ENCODE peak calls at places on chromosome 4, in seven cellular contexts. Z is MCF 10A; A is non-pigmented ciliary epithelial cell; H is choroid plexus epithelial cell; O is ureter; X is activated T-helper 9 cell treated with anti-CD3 and anti-CD28 coated beads, Interleukin-2, amount 50 U/mL, for 16 hours; S is globus pallidus. D is an unnamed sample.
A peak's percentile ranks its signal among the peaks of the same experiment; 100 is the strongest.

GRCh38 chr4:151808120-151808529 is 47.3 kb upstream of the GATB start:
- DNase-seq in Z (peak; percentile 18), A (no peak), H (no peak), O (no peak), X (no peak), S (no peak), D (no peak)

GRCh38 chr4:78369691-78370090 is 181.9 kb upstream of the ANXA3 start:
- DNase-seq in Z (no peak), A (peak; percentile 41), H (peak; percentile 78), O (no peak), X (no peak), S (no peak), D (no peak)

GRCh38 chr4:102501635-102502382 is 650 bp downstream of the NFKB1 start:
- DNase-seq in Z (peak; percentile 77), A (peak; percentile 40), H (peak; percentile 73), O (peak; percentile 85), X (peak; percentile 52), S (peak; percentile 77), D (peak; percentile 68)

GRCh38 chr4:15963001-15963451 is at the start of gene FGFBP2:
- DNase-seq in Z (peak; percentile 44), A (no peak), H (peak; percentile 74), O (peak; percentile 51), X (no peak), S (peak; percentile 7), D (peak; percentile 68)

GRCh38 chr4:55358668-55359067 is 12.6 kb downstream of the SRD5A3 start:
- DNase-seq in Z (peak; percentile 94), A (no peak), H (peak; percentile 72), O (no peak), X (no peak), S (no peak), D (no peak)

GRCh38 chr4:54091637-54092404 is 8.1 kb upstream of the GSX2 start:
- DNase-seq in Z (peak; percentile 62), A (no peak), H (peak; percentile 71), O (peak; percentile 64), X (peak; percentile 68), S (peak; percentile 73), D (peak; percentile 68)

GRCh38 chr4:102493794-102494193 is 7.4 kb upstream of the NFKB1 start:
- DNase-seq in Z (no peak), A (no peak), H (no peak), O (no peak), X (no peak), S (no peak), D (no peak)

GRCh38 chr4:41212221-41213203 is 1.8 kb downstream of the APBB2 start:
- DNase-seq in Z (peak; percentile 87), A (no peak), H (peak; percentile 85), O (peak; percentile 55), X (no peak), S (peak; percentile 80), D (no peak)

GRCh38 chr4:17511041-17511949 is 595 bp downstream of the QDPR start:
- DNase-seq in Z (peak; percentile 57), A (no peak), H (peak; percentile 56), O (peak; percentile 72), X (no peak), S (peak; percentile 62), D (no peak)

GRCh38 chr4:20254517-20255250 is 3.0 kb downstream of the SLIT2 start:
- DNase-seq in Z (no peak), A (no peak), H (peak; percentile 53), O (no peak), X (no peak), S (no peak), D (no peak)

GRCh38 chr4:40888916-40889315 is 139.2 kb downstream of the NSUN7 start:
- DNase-seq in Z (no peak), A (no peak), H (no peak), O (no peak), X (no peak), S (no peak), D (no peak)

GRCh38 chr4:157459789-157460188 is 239.3 kb downstream of the GRIA2 start:
- DNase-seq in Z (peak; percentile 37), A (no peak), H (no peak), O (no peak), X (no peak), S (no peak), D (no peak)

GRCh38 chr4:20323991-20324390 is 72.3 kb downstream of the SLIT2 start:
- DNase-seq in Z (peak; percentile 17), A (no peak), H (no peak), O (no peak), X (no peak), S (no peak), D (no peak)

GRCh38 chr4:152605641-152606304 is 69.9 kb upstream of the FBXW7 start:
- DNase-seq in Z (no peak), A (no peak), H (no peak), O (no peak), X (no peak), S (no peak), D (no peak)

GRCh38 chr4:113289736-113290135 is 240.3 kb downstream of the ANK2 start:
- DNase-seq in Z (no peak), A (no peak), H (peak; percentile 62), O (no peak), X (no peak), S (no peak), D (no peak)

GRCh38 chr4:185734214-185734613 is 77.8 kb downstream of the SORBS2 start:
- DNase-seq in Z (no peak), A (no peak), H (no peak), O (no peak), X (no peak), S (no peak), D (no peak)

GRCh38 chr4:184471872-184472539 is 2.3 kb downstream of the IRF2 start:
- DNase-seq in Z (no peak), A (no peak), H (peak; percentile 33), O (no peak), X (no peak), S (no peak), D (peak; percentile 24)

GRCh38 chr4:87211249-87211952 is 9.0 kb downstream of the KLHL8 start:
- DNase-seq in Z (no peak), A (no peak), H (peak; percentile 20), O (no peak), X (no peak), S (no peak), D (no peak)

GRCh38 chr4:6885953-6886557 is 23.6 kb upstream of the TBC1D14 start:
- DNase-seq in Z (peak; percentile 58), A (no peak), H (peak; percentile 71), O (no peak), X (no peak), S (peak; percentile 83), D (no peak)

GRCh38 chr4:20259707-20260106 is 8.0 kb downstream of the SLIT2 start:
- DNase-seq in Z (no peak), A (no peak), H (no peak), O (no peak), X (no peak), S (no peak), D (no peak)

GRCh38 chr4:126396703-126397102 is 1081.9 kb downstream of the FAT4 start:
- DNase-seq in Z (no peak), A (no peak), H (no peak), O (no peak), X (no peak), S (no peak), D (no peak)

GRCh38 chr4:38315296-38315695 is 348.7 kb upstream of the KLF3 start:
- DNase-seq in Z (no peak), A (no peak), H (no peak), O (no peak), X (no peak), S (no peak), D (no peak)

GRCh38 chr4:120155287-120155686 is 88.6 kb upstream of the MAD2L1 start:
- DNase-seq in Z (peak; percentile 38), A (no peak), H (no peak), O (no peak), X (no peak), S (no peak), D (no peak)

GRCh38 chr4:112099701-112100289 is 45.5 kb upstream of the FAM241A start:
- DNase-seq in Z (peak; percentile 66), A (no peak), H (peak; percentile 83), O (no peak), X (no peak), S (peak; percentile 68), D (peak; percentile 60)

GRCh38 chr4:39731908-39732307 is 34.0 kb downstream of the UBE2K start:
- DNase-seq in Z (no peak), A (no peak), H (no peak), O (no peak), X (no peak), S (no peak), D (no peak)